ENCODE peak calls at places on chromosomes 3 and 15, in seven cellular contexts. Y is body of pancreas, I is tibial nerve, N is K562, L is A549, B is uterus, V is H54. A is an unnamed sample.

GRCh38 chr3:184770541-184770940 is 41.4 kb upstream of the VPS8 start:
- DNase-seq in L (no peak), Y (no peak), B (no peak), V (no peak), I (no peak), N (no peak), A (no peak)

GRCh38 chr15:37877851-37878577 is 56.4 kb upstream of the TMCO5A start:
- DNase-seq in N (no peak), L (no peak), Y (no peak), V (no peak), B (no peak), I (no peak), A (no peak)

GRCh38 chr3:12049675-12050074 is 45.5 kb downstream of the SYN2 start:
- DNase-seq in I (no peak), N (no peak), Y (no peak), B (no peak), L (no peak), V (peak; percentile 12), A (no peak)

GRCh38 chr15:74179101-74179841 is 5.8 kb downstream of the ISLR start:
- DNase-seq in Y (peak; percentile 54), N (no peak), L (peak; percentile 76), I (peak; percentile 63), B (peak; percentile 94), V (peak; percentile 68), A (no peak)

GRCh38 chr15:58566029-58566428 is 134.2 kb downstream of the LIPC start:
- DNase-seq in B (no peak), V (no peak), L (no peak), N (no peak), Y (no peak), I (no peak), A (no peak)

GRCh38 chr15:53869044-53869805 is 109.0 kb upstream of the UNC13C start:
- DNase-seq in N (peak; percentile 19), L (peak; percentile 61), Y (no peak), V (peak; percentile 3), B (no peak), I (no peak), A (no peak)

GRCh38 chr3:158918008-158918407 is 116.2 kb downstream of the MFSD1 start:
- DNase-seq in V (peak; percentile 27), Y (peak; percentile 51), B (no peak), N (peak; percentile 30), I (no peak), L (peak; percentile 53), A (peak; percentile 9)

GRCh38 chr3:96931491-96931890 is 117.1 kb downstream of the EPHA6 start:
- DNase-seq in I (no peak), Y (no peak), N (no peak), L (no peak), B (no peak), V (no peak), A (no peak)

GRCh38 chr3:75192065-75192658 is 472.0 kb upstream of the FRG2C start:
- DNase-seq in N (peak; percentile 23), B (peak; percentile 19), L (peak; percentile 37), Y (peak; percentile 25), I (no peak), V (peak; percentile 4), A (no peak)

GRCh38 chr15:74196175-74196574 is 6.4 kb downstream of the STRA6 start:
- DNase-seq in L (peak; percentile 94), N (no peak), V (peak; percentile 60), I (no peak), Y (peak; percentile 52), B (peak; percentile 75), A (no peak)

GRCh38 chr3:22685598-22685997 is 517.5 kb upstream of the UBE2E2 start:
- DNase-seq in V (no peak), B (no peak), L (peak; percentile 5), I (no peak), Y (no peak), N (no peak), A (no peak)

GRCh38 chr15:51302480-51302879 is 35.9 kb downstream of the CYP19A1 start:
- DNase-seq in Y (no peak), I (no peak), L (no peak), V (no peak), B (no peak), N (no peak), A (no peak)

GRCh38 chr3:107264888-107265287 is 112.4 kb upstream of the CCDC54 start:
- DNase-seq in N (no peak), V (no peak), I (no peak), B (no peak), L (no peak), Y (peak; percentile 50), A (no peak)

GRCh38 chr15:78697449-78697848 is 56.4 kb upstream of the CHRNB4 start:
- DNase-seq in N (no peak), Y (no peak), B (no peak), V (no peak), I (no peak), L (no peak), A (no peak)

GRCh38 chr3:56855856-56856538 is 54.2 kb upstream of the ARHGEF3 start:
- DNase-seq in Y (no peak), V (no peak), B (peak; percentile 35), L (peak; percentile 33), N (no peak), I (no peak), A (no peak)

GRCh38 chr15:68417051-68417450 is 14.9 kb downstream of the ITGA11 start:
- DNase-seq in N (no peak), Y (no peak), I (no peak), V (no peak), L (no peak), B (no peak), A (no peak)

GRCh38 chr3:134364061-134364935 is 9.9 kb downstream of the AMOTL2 start:
- DNase-seq in N (peak; percentile 52), Y (peak; percentile 93), L (peak; percentile 93), B (peak; percentile 96), V (peak; percentile 94), I (peak; percentile 88), A (no peak)

GRCh38 chr3:37899101-37899707 is 37.5 kb downstream of the CTDSPL start:
- DNase-seq in B (no peak), L (no peak), Y (no peak), V (no peak), N (no peak), I (no peak), A (no peak)

GRCh38 chr3:149579838-149580542 is 77.8 kb downstream of the WWTR1 start:
- DNase-seq in I (no peak), V (no peak), Y (no peak), L (no peak), N (no peak), B (no peak), A (no peak)

GRCh38 chr3:66722675-66723074 is 221.9 kb upstream of the LRIG1 start:
- DNase-seq in V (peak; percentile 30), N (no peak), Y (no peak), I (no peak), B (peak; percentile 65), L (peak; percentile 1), A (no peak)

DNA sequence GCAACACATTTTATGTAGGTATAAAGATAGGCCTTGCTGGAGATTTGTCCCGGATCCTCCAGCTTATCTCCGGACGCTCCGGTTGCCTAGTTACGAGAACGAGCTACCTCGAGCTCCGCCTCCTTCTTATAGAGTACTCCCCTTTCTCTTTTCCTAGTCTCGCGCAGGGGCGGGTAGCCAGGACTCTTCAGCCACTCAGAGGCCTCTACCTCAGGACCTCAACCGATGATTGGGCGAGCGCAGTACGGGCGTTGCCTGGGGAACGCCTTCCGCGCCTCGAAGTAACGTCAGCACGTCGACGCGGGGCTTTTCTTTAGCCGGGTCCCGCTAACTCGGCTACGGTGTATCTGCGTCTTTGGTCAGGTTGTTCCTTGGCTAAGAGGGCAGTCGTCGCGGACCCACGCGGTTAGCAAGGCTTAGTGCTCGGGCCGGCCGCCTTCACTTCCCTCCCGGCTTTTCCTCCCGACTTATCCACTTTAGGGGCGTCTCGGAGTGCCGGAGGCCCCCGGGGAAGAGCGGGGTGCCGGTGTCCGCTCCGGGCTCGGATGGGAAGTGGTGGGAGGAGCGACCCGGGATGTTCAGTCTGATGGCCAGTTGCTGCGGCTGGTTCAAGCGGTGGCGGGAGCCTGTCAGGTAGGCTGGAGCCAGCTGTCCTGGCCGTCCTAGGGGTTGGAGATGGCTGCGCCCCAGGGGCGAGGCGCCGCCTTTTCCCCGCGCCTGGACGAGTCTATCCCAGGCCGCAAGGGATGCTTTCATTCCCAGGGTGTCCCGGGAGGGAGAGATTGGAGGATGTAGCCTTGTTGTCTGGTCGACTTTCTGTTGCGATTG is at the start of gene ARL13B:
- DNase-seq in B (peak; percentile 99), L (peak; percentile 98), N (peak; percentile 88), V (peak; percentile 85), Y (peak; percentile 97), I (peak; percentile 94), A (peak; percentile 83)
- TF ChIP-seq POLR2A in B (peak; percentile 90), L (peak; percentile 91), N (peak; percentile 88), V (peak; percentile 85), Y (peak; percentile 82), I (peak; percentile 81), A (peak; percentile 76)

DNA sequence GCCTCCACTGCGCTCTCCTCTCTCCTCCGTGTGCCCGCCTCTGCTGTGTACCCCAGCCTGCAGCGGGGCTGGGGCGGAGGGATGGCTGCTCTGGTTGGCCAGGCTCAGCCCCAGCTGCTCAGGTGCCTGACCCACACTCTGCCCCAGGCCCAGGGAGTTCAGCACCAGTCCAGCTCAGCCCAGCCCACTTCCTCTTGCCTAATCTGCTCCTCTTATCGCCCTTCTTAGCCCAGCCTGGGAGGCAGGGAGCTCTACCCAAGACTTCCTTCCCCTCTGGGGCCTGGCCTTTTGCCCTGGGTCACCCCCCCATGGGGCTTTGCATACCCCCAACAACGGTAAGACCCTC is 1.1 kb upstream of the PLCB2 start:
- DNase-seq in B (no peak), V (no peak), L (no peak), I (no peak), Y (no peak), N (peak; percentile 35), A (no peak)
- TF ChIP-seq POLR2A in B (no peak), V (no peak), L (no peak), I (no peak), Y (no peak), N (no peak), A (no peak)

DNA sequence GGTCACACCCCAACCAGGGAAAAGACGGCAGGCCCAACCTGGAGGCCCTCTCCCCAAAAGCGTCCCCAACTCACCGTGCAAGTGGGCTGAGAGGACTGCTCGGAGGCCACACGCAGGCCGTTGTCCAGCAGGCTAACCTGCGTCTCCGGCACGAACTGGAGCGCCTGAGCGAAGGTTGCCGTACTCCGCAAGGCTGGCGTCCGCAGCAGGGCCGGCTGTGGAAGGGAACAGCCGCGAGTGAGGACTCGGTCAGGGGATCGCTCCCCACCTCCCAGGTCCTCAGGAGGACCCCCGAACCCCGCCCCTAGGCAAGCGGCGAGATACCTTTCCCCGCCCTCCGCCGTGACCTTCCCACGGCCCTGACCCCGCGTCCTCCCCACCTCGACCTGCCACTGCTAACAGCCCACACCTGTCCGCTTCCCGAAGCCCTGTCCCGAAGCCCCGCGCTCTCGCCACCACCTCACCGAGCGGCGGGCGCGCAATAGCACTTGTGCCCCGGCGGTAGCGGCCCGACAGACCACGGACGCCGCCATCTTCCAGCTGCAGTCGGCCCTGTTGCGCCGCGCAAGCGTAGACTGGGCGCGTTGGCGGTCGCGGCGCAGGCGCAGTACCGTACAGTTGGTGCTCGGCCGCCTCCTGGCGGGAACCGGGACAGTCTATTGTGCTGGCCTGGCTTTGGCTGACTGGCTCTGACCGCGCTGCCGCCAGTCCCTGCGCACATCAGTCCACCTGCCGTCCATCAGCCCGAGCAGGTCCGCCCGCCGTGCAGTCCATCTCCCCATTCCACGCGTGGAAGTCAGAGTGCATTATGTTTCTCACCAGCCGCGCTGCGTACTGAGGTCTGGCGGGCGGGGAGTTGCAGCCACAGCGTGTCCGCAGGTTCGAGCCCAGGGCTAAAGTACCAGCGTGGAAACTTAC is at the start of gene UQCRC1:
- DNase-seq in N (peak; percentile 87), V (peak; percentile 96), I (peak; percentile 83), Y (peak; percentile 95), B (peak; percentile 88), L (peak; percentile 92), A (peak; percentile 98)
- TF ChIP-seq POLR2A in N (peak; percentile 96), V (peak; percentile 94), I (peak; percentile 51), Y (peak; percentile 89), B (peak; percentile 89), L (peak; percentile 89), A (peak; percentile 89)

GRCh38 chr3:124413989-124414598 is 316.2 kb upstream of the UMPS start:
- DNase-seq in V (no peak), Y (peak; percentile 81), B (no peak), I (no peak), N (no peak), L (no peak), A (no peak)
- TF ChIP-seq POLR2A in V (no peak), Y (no peak), B (no peak), I (no peak), N (no peak), L (no peak), A (no peak)